ENCODE peak calls at places on chromosomes 1 and 21, in six cellular contexts. One of them, this sample, is unnamed.

GRCh38 chr21:45154511-45155508 is 80.4 kb downstream of the ADARB1 start:
- DNase-seq in naive thymus-derived CD4-positive, alpha-beta T cell: peak
- DNase-seq in T47D: no peak
- DNase-seq in neural crest cell: no peak
- DNase-seq in SK-N-SH: peak
- DNase-seq in effector CD8-positive, alpha-beta T cell: no peak
- DNase-seq in this sample: no peak

GRCh38 chr1:41615316-41615715 is 130.8 kb upstream of the EDN2 start:
- DNase-seq in T47D: no peak
- DNase-seq in SK-N-SH: no peak
- DNase-seq in effector CD8-positive, alpha-beta T cell: no peak
- DNase-seq in naive thymus-derived CD4-positive, alpha-beta T cell: no peak
- DNase-seq in neural crest cell: no peak
- DNase-seq in this sample: no peak

GRCh38 chr1:3890389-3891328 is 9.4 kb downstream of the C1orf174 start:
- DNase-seq in naive thymus-derived CD4-positive, alpha-beta T cell: no peak
- DNase-seq in T47D: no peak
- DNase-seq in effector CD8-positive, alpha-beta T cell: no peak
- DNase-seq in neural crest cell: no peak
- DNase-seq in SK-N-SH: no peak
- DNase-seq in this sample: no peak

GRCh38 chr1:218869276-218869675 is 304.4 kb upstream of the LYPLAL1 start:
- DNase-seq in naive thymus-derived CD4-positive, alpha-beta T cell: no peak
- DNase-seq in T47D: no peak
- DNase-seq in neural crest cell: no peak
- DNase-seq in effector CD8-positive, alpha-beta T cell: no peak
- DNase-seq in SK-N-SH: no peak
- DNase-seq in this sample: no peak

GRCh38 chr1:47795102-47795501 is 202.1 kb downstream of the TRABD2B start:
- DNase-seq in SK-N-SH: no peak
- DNase-seq in effector CD8-positive, alpha-beta T cell: no peak
- DNase-seq in neural crest cell: no peak
- DNase-seq in T47D: no peak
- DNase-seq in naive thymus-derived CD4-positive, alpha-beta T cell: no peak
- DNase-seq in this sample: no peak

GRCh38 chr1:99988210-99988765 is 18.5 kb downstream of the SLC35A3 start:
- DNase-seq in T47D: no peak
- DNase-seq in neural crest cell: no peak
- DNase-seq in effector CD8-positive, alpha-beta T cell: no peak
- DNase-seq in naive thymus-derived CD4-positive, alpha-beta T cell: no peak
- DNase-seq in SK-N-SH: no peak
- DNase-seq in this sample: no peak

GRCh38 chr1:10508511-10508951 is 33.8 kb downstream of the PEX14 start:
- DNase-seq in T47D: no peak
- DNase-seq in naive thymus-derived CD4-positive, alpha-beta T cell: no peak
- DNase-seq in SK-N-SH: peak
- DNase-seq in effector CD8-positive, alpha-beta T cell: no peak
- DNase-seq in neural crest cell: no peak
- DNase-seq in this sample: peak

GRCh38 chr21:37292946-37293345 is 25.8 kb upstream of the VPS26C start:
- DNase-seq in naive thymus-derived CD4-positive, alpha-beta T cell: no peak
- DNase-seq in T47D: no peak
- DNase-seq in neural crest cell: no peak
- DNase-seq in SK-N-SH: no peak
- DNase-seq in effector CD8-positive, alpha-beta T cell: no peak
- DNase-seq in this sample: no peak

GRCh38 chr1:16266411-16267118 is 29.6 kb upstream of the CPLANE2 start:
- DNase-seq in naive thymus-derived CD4-positive, alpha-beta T cell: no peak
- DNase-seq in SK-N-SH: peak
- DNase-seq in neural crest cell: no peak
- DNase-seq in T47D: no peak
- DNase-seq in effector CD8-positive, alpha-beta T cell: no peak
- DNase-seq in this sample: no peak

GRCh38 chr1:171366816-171367215 is 52.8 kb downstream of the FMO4 start:
- DNase-seq in SK-N-SH: no peak
- DNase-seq in neural crest cell: no peak
- DNase-seq in naive thymus-derived CD4-positive, alpha-beta T cell: no peak
- DNase-seq in T47D: no peak
- DNase-seq in effector CD8-positive, alpha-beta T cell: no peak
- DNase-seq in this sample: no peak

GRCh38 chr1:95116666-95117206 is 419 bp upstream of the TLCD4 start:
- DNase-seq in effector CD8-positive, alpha-beta T cell: peak
- DNase-seq in SK-N-SH: peak
- DNase-seq in neural crest cell: peak
- DNase-seq in naive thymus-derived CD4-positive, alpha-beta T cell: peak
- DNase-seq in T47D: peak
- DNase-seq in this sample: peak

GRCh38 chr21:44958471-44959191 is 18.8 kb downstream of the SLX9 start:
- DNase-seq in effector CD8-positive, alpha-beta T cell: no peak
- DNase-seq in T47D: no peak
- DNase-seq in SK-N-SH: peak
- DNase-seq in neural crest cell: peak
- DNase-seq in naive thymus-derived CD4-positive, alpha-beta T cell: no peak
- DNase-seq in this sample: peak

This sample was measured in retina.